ENCODE peak calls at places on chromosomes 1 and 21, in eight cellular contexts. S is GM23338, K is K562, M is HL-60, W is HCT116, X is A549, J is SK-N-SH, C is HepG2. Y is an unnamed sample.

GRCh38 chr1:178530037-178530402 is 17.1 kb downstream of the TEX35 start:
- DNase-seq in K (no peak), C (peak; percentile 59), W (peak; percentile 76), M (no peak), X (peak; percentile 36), S (no peak), J (peak; percentile 45), Y (no peak)

GRCh38 chr1:214657299-214657698 is 54.3 kb downstream of the CENPF start:
- DNase-seq in X (no peak), C (no peak), W (no peak), J (no peak), K (no peak), M (no peak), S (no peak), Y (no peak)

GRCh38 chr1:169295425-169295824 is 72.2 kb downstream of the NME7 start:
- DNase-seq in K (no peak), C (no peak), X (no peak), W (no peak), J (no peak), M (no peak), S (no peak), Y (no peak)

GRCh38 chr1:22760453-22760852 is 49.8 kb downstream of the EPHB2 start:
- DNase-seq in K (no peak), X (no peak), C (no peak), M (no peak), J (no peak), W (no peak), S (no peak), Y (no peak)

GRCh38 chr1:199279872-199280649 is 641.2 kb downstream of the PTPRC start:
- DNase-seq in W (no peak), C (no peak), K (no peak), M (no peak), X (no peak), S (no peak), J (no peak), Y (no peak)

GRCh38 chr1:17434591-17434990 is 4.9 kb downstream of the RCC2 start:
- DNase-seq in W (no peak), S (peak; percentile 54), C (no peak), X (no peak), J (no peak), M (no peak), K (no peak), Y (no peak)

GRCh38 chr1:209168204-209168603 is 415.3 kb upstream of the CAMK1G start:
- DNase-seq in C (no peak), J (no peak), K (no peak), M (no peak), X (no peak), W (no peak), S (no peak), Y (no peak)

GRCh38 chr1:17819129-17819802 is 64.1 kb downstream of the ACTL8 start:
- DNase-seq in W (no peak), X (no peak), K (no peak), J (peak; percentile 68), C (no peak), S (no peak), M (no peak), Y (no peak)

GRCh38 chr1:166840309-166841302 is 1.3 kb downstream of the POGK start:
- DNase-seq in C (no peak), W (no peak), K (peak; percentile 70), J (peak; percentile 20), S (no peak), M (no peak), X (no peak), Y (no peak)

GRCh38 chr1:93995837-93996526 is 86.8 kb upstream of the GCLM start:
- DNase-seq in C (no peak), W (no peak), X (peak; percentile 4), K (no peak), S (no peak), J (no peak), M (no peak), Y (no peak)

GRCh38 chr21:26844258-26845065 is 747 bp downstream of the ADAMTS1 start:
- DNase-seq in M (no peak), W (no peak), C (no peak), K (no peak), S (peak; percentile 60), J (peak; percentile 73), X (peak; percentile 33), Y (no peak)

GRCh38 chr1:20590313-20590777 is 1.4 kb downstream of the CDA start:
- DNase-seq in K (no peak), M (peak; percentile 98), S (no peak), W (no peak), X (peak; percentile 54), J (peak; percentile 48), C (peak; percentile 55), Y (no peak)

GRCh38 chr1:67162954-67163353 is 3.3 kb upstream of the IL23R start:
- DNase-seq in X (peak; percentile 37), W (peak; percentile 61), C (peak; percentile 6), M (no peak), J (no peak), S (no peak), K (no peak), Y (peak; percentile 74)

GRCh38 chr1:10873189-10873588 is 76.7 kb upstream of the CASZ1 start:
- DNase-seq in S (peak; percentile 43), X (peak; percentile 19), J (no peak), C (no peak), W (peak; percentile 18), K (peak; percentile 54), M (no peak), Y (no peak)

GRCh38 chr1:9239622-9240401 is 5.2 kb downstream of the H6PD start:
- DNase-seq in C (peak; percentile 83), M (peak; percentile 95), S (no peak), J (no peak), W (no peak), X (no peak), K (no peak), Y (no peak)

GRCh38 chr1:162641128-162641527 is 8.9 kb downstream of the DDR2 start:
- DNase-seq in M (no peak), C (no peak), X (no peak), J (no peak), K (no peak), S (no peak), W (no peak), Y (no peak)

GRCh38 chr1:26307363-26307781 is 936 bp upstream of the UBXN11 start:
- DNase-seq in S (no peak), W (no peak), C (no peak), J (no peak), K (no peak), M (no peak), X (no peak), Y (no peak)
- TF ChIP-seq REST in S (no peak), W (no peak), C (no peak), J (no peak), K (no peak), M (no peak), X (no peak), Y (no peak)

DNA sequence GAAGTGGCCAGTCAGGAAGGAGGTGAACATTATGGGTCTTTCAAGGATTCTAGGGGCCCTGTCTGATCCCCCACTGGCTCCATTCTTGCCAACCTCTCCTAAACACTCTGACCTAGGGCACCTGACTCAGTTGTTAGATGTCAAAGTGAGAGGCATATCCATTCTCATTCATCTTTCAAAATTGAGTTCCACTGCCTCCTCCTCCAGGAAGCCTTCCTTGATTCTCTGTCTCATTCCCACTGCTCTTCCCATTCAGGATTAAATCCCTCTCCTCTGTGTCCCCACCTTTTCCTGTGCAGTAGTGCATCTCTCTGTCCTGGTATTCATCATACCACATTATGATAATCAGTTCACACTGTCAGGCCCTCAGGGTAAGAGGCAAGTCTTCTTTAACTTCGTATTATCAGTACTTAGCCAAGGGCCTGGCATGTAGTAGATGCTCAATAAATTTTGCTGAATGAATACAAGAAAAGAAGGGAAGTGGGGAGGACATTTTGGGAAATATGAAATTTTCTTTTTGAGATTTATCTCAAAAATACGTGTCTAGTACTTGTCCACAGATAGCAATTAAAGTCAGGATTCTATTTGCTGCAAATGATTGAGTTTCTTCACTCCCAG is 61.8 kb upstream of the ITPKB start:
- DNase-seq in J (peak; percentile 22), S (no peak), C (no peak), M (no peak), K (no peak), X (no peak), W (no peak), Y (no peak)
- TF ChIP-seq REST in J (no peak), S (no peak), C (no peak), M (no peak), K (no peak), X (no peak), W (no peak), Y (no peak)

GRCh38 chr1:5951846-5952410 is 40.3 kb downstream of the NPHP4 start:
- DNase-seq in S (no peak), M (no peak), W (no peak), K (no peak), J (no peak), X (no peak), C (no peak), Y (no peak)
- TF ChIP-seq REST in S (no peak), M (no peak), W (no peak), K (no peak), J (no peak), X (no peak), C (no peak), Y (no peak)

GRCh38 chr1:55249646-55250398 is 34.7 kb upstream of the USP24 start:
- DNase-seq in M (no peak), C (no peak), K (no peak), S (no peak), W (no peak), X (no peak), J (no peak), Y (no peak)

GRCh38 chr1:55250399-55251075 is 35.4 kb upstream of the USP24 start:
- DNase-seq in S (no peak), X (no peak), W (no peak), J (no peak), M (no peak), C (no peak), K (no peak), Y (no peak)

GRCh38 chr1:55257958-55258357 is 42.8 kb upstream of the USP24 start:
- DNase-seq in S (no peak), J (no peak), K (no peak), X (no peak), C (no peak), W (no peak), M (no peak), Y (no peak)

GRCh38 chr1:55255901-55256300 is 40.7 kb upstream of the USP24 start:
- DNase-seq in S (no peak), C (no peak), M (no peak), K (no peak), W (no peak), J (no peak), X (no peak), Y (no peak)

GRCh38 chr1:55252942-55253589 is 37.9 kb upstream of the USP24 start:
- DNase-seq in C (no peak), X (no peak), M (no peak), K (no peak), S (no peak), W (no peak), J (no peak), Y (no peak)
- TF ChIP-seq REST in C (no peak), X (no peak), M (no peak), K (no peak), S (no peak), W (no peak), J (no peak), Y (no peak)